ENCODE peak calls at places on chromosomes 2 and 18, in six cellular contexts. N is HEK293T; F is SK-N-DZ; D is activated CD8-positive, alpha-beta T cell treated with anti-CD3 and anti-CD28 coated beads for 36 hours; Q is AG04449; I is stimulated activated naive CD4-positive, alpha-beta T cell. M is an unnamed sample.

GRCh38 chr2:73202156-73203054 is at the start of gene NOTO:
- DNase-seq in N (no peak), F (no peak), D (no peak), Q (no peak), I (no peak), M (no peak)

GRCh38 chr2:72952110-72952823 is 34.9 kb downstream of the EMX1 start:
- DNase-seq in N (no peak), F (no peak), D (no peak), Q (no peak), I (no peak), M (no peak)

GRCh38 chr2:10285578-10286198 is 17.0 kb upstream of the HPCAL1 start:
- DNase-seq in N (no peak), F (peak), D (no peak), Q (no peak), I (no peak), M (no peak)

GRCh38 chr18:48486762-48487161 is 52.1 kb upstream of the CTIF start:
- DNase-seq in N (no peak), F (no peak), D (no peak), Q (peak), I (no peak), M (no peak)

GRCh38 chr2:238696323-238696722 is 151.6 kb upstream of the TWIST2 start:
- DNase-seq in N (no peak), F (no peak), D (no peak), Q (no peak), I (no peak), M (no peak)

GRCh38 chr2:197191177-197191947 is 119.2 kb downstream of the ANKRD44 start:
- DNase-seq in N (peak), F (peak), D (no peak), Q (no peak), I (no peak), M (peak)

GRCh38 chr2:52594036-52594435 is 1173.6 kb upstream of the CHAC2 start:
- DNase-seq in N (no peak), F (no peak), D (no peak), Q (no peak), I (no peak), M (no peak)

GRCh38 chr2:47751856-47752414 is 31.0 kb upstream of the MSH6 start:
- DNase-seq in N (no peak), F (no peak), D (no peak), Q (no peak), I (no peak), M (no peak)

GRCh38 chr2:84022810-84023431 is 436.2 kb downstream of the SUCLG1 start:
- DNase-seq in N (peak), F (peak), D (peak), Q (peak), I (no peak), M (peak)

GRCh38 chr2:129661942-129662341 is 317.5 kb upstream of the RAB6C start:
- DNase-seq in N (no peak), F (no peak), D (no peak), Q (no peak), I (no peak), M (no peak)

GRCh38 chr2:141522702-141523101 is 608.1 kb downstream of the LRP1B start:
- DNase-seq in N (no peak), F (peak), D (no peak), Q (no peak), I (no peak), M (no peak)

GRCh38 chr2:66915237-66915636 is 480.3 kb downstream of the MEIS1 start:
- DNase-seq in N (no peak), F (no peak), D (no peak), Q (peak), I (no peak), M (no peak)

GRCh38 chr18:31325051-31325450 is 7.1 kb downstream of the DSG1 start:
- DNase-seq in N (no peak), F (no peak), D (no peak), Q (no peak), I (no peak), M (no peak)

M was measured in NCI-H2029 treated with DMSO at 0.1 percent for 48 hours.